ENCODE peak calls at places on chromosomes 7 and 10, in ten cellular contexts. One of them, this sample, is unnamed.
A peak's percentile ranks its signal among the peaks of the same experiment; 100 is the strongest.

GRCh38 chr7:123916240-123916724 is 8.8 kb upstream of the SPAM1 start:
- DNase-seq in fibroblast of pulmonary artery: peak; percentile 43
- DNase-seq in HTR-8/SVneo: no peak
- DNase-seq in neural crest cell: no peak
- DNase-seq in nucleus accumbens: no peak
- DNase-seq in dorsolateral prefrontal cortex: no peak
- DNase-seq in hypothalamus: no peak
- DNase-seq in CD8-positive, alpha-beta memory T cell: no peak
- DNase-seq in naive thymus-derived CD8-positive, alpha-beta T cell: no peak
- DNase-seq in MCF 10A: peak; percentile 47
- DNase-seq in this sample: no peak

GRCh38 chr10:49592726-49593563 is 17.2 kb upstream of the SLC18A3 start:
- DNase-seq in HTR-8/SVneo: peak; percentile 74
- DNase-seq in fibroblast of pulmonary artery: peak; percentile 72
- DNase-seq in naive thymus-derived CD8-positive, alpha-beta T cell: peak; percentile 15
- DNase-seq in MCF 10A: peak; percentile 73
- DNase-seq in CD8-positive, alpha-beta memory T cell: peak; percentile 24
- DNase-seq in dorsolateral prefrontal cortex: no peak
- DNase-seq in nucleus accumbens: peak; percentile 11
- DNase-seq in neural crest cell: peak; percentile 76
- DNase-seq in hypothalamus: no peak
- DNase-seq in this sample: no peak

GRCh38 chr10:42932735-42933453 is 144.0 kb upstream of the RET start:
- DNase-seq in naive thymus-derived CD8-positive, alpha-beta T cell: peak; percentile 70
- DNase-seq in nucleus accumbens: no peak
- DNase-seq in fibroblast of pulmonary artery: no peak
- DNase-seq in hypothalamus: no peak
- DNase-seq in neural crest cell: peak; percentile 42
- DNase-seq in MCF 10A: no peak
- DNase-seq in dorsolateral prefrontal cortex: no peak
- DNase-seq in HTR-8/SVneo: no peak
- DNase-seq in CD8-positive, alpha-beta memory T cell: no peak
- DNase-seq in this sample: no peak

GRCh38 chr10:85789125-85789524 is 577.5 kb downstream of the GRID1 start:
- DNase-seq in MCF 10A: no peak
- DNase-seq in HTR-8/SVneo: no peak
- DNase-seq in nucleus accumbens: no peak
- DNase-seq in fibroblast of pulmonary artery: no peak
- DNase-seq in neural crest cell: no peak
- DNase-seq in hypothalamus: no peak
- DNase-seq in CD8-positive, alpha-beta memory T cell: no peak
- DNase-seq in naive thymus-derived CD8-positive, alpha-beta T cell: no peak
- DNase-seq in dorsolateral prefrontal cortex: no peak
- DNase-seq in this sample: no peak

GRCh38 chr7:47221826-47222225 is 360.1 kb downstream of the TNS3 start:
- DNase-seq in nucleus accumbens: no peak
- DNase-seq in MCF 10A: no peak
- DNase-seq in dorsolateral prefrontal cortex: no peak
- DNase-seq in HTR-8/SVneo: no peak
- DNase-seq in naive thymus-derived CD8-positive, alpha-beta T cell: no peak
- DNase-seq in fibroblast of pulmonary artery: no peak
- DNase-seq in hypothalamus: no peak
- DNase-seq in CD8-positive, alpha-beta memory T cell: no peak
- DNase-seq in neural crest cell: no peak
- DNase-seq in this sample: no peak

GRCh38 chr10:97319671-97320479 is 804 bp downstream of the FRAT1 start:
- DNase-seq in hypothalamus: peak; percentile 43
- DNase-seq in fibroblast of pulmonary artery: no peak
- DNase-seq in MCF 10A: no peak
- DNase-seq in dorsolateral prefrontal cortex: peak; percentile 66
- DNase-seq in CD8-positive, alpha-beta memory T cell: peak; percentile 49
- DNase-seq in nucleus accumbens: no peak
- DNase-seq in naive thymus-derived CD8-positive, alpha-beta T cell: peak; percentile 54
- DNase-seq in neural crest cell: peak; percentile 46
- DNase-seq in HTR-8/SVneo: no peak
- DNase-seq in this sample: peak; percentile 58

GRCh38 chr7:94087664-94088352 is 83.7 kb upstream of the BET1 start:
- DNase-seq in MCF 10A: peak; percentile 82
- DNase-seq in HTR-8/SVneo: peak; percentile 36
- DNase-seq in hypothalamus: no peak
- DNase-seq in neural crest cell: peak; percentile 25
- DNase-seq in dorsolateral prefrontal cortex: no peak
- DNase-seq in fibroblast of pulmonary artery: peak; percentile 91
- DNase-seq in naive thymus-derived CD8-positive, alpha-beta T cell: peak; percentile 4
- DNase-seq in nucleus accumbens: no peak
- DNase-seq in CD8-positive, alpha-beta memory T cell: no peak
- DNase-seq in this sample: peak; percentile 0

GRCh38 chr7:68726386-68726785 is 871.9 kb upstream of the AUTS2 start:
- DNase-seq in HTR-8/SVneo: no peak
- DNase-seq in CD8-positive, alpha-beta memory T cell: no peak
- DNase-seq in dorsolateral prefrontal cortex: no peak
- DNase-seq in neural crest cell: no peak
- DNase-seq in naive thymus-derived CD8-positive, alpha-beta T cell: no peak
- DNase-seq in fibroblast of pulmonary artery: no peak
- DNase-seq in nucleus accumbens: no peak
- DNase-seq in MCF 10A: no peak
- DNase-seq in hypothalamus: no peak
- DNase-seq in this sample: no peak

GRCh38 chr7:143257501-143257900 is 5.7 kb upstream of the GSTK1 start:
- DNase-seq in fibroblast of pulmonary artery: no peak
- DNase-seq in hypothalamus: no peak
- DNase-seq in MCF 10A: peak; percentile 27
- DNase-seq in dorsolateral prefrontal cortex: no peak
- DNase-seq in CD8-positive, alpha-beta memory T cell: no peak
- DNase-seq in HTR-8/SVneo: no peak
- DNase-seq in nucleus accumbens: no peak
- DNase-seq in naive thymus-derived CD8-positive, alpha-beta T cell: no peak
- DNase-seq in neural crest cell: no peak
- DNase-seq in this sample: no peak